ENCODE peak calls at places on chromosomes 6 and 20, in six cellular contexts. R, J, L, X, O and T are unnamed samples.

GRCh38 chr6:10383312-10384063 is 31.4 kb downstream of the TFAP2A start:
- DNase-seq in R (no peak), J (no peak), L (no peak), X (no peak), O (no peak), T (no peak)

GRCh38 chr20:49323622-49324238 is 45.9 kb upstream of the ZNFX1 start:
- DNase-seq in R (peak), J (peak), L (peak), X (peak), O (no peak), T (peak)

GRCh38 chr6:155090166-155090565 is 95.1 kb downstream of the TIAM2 start:
- DNase-seq in R (no peak), J (no peak), L (no peak), X (no peak), O (no peak), T (no peak)

GRCh38 chr20:61902213-61902869 is 163.3 kb downstream of the TAF4 start:
- DNase-seq in R (no peak), J (no peak), L (no peak), X (no peak), O (no peak), T (no peak)

GRCh38 chr6:105902401-105903031 is 183.6 kb upstream of the PRDM1 start:
- DNase-seq in R (peak), J (peak), L (no peak), X (no peak), O (no peak), T (peak)

GRCh38 chr6:157532963-157533362 is 152.0 kb downstream of the ZDHHC14 start:
- DNase-seq in R (no peak), J (no peak), L (no peak), X (no peak), O (no peak), T (no peak)

GRCh38 chr6:116616757-116617093 is 446 bp downstream of the RSPH4A start:
- DNase-seq in R (no peak), J (no peak), L (no peak), X (no peak), O (peak), T (peak)

GRCh38 chr6:19896580-19897010 is 59.4 kb downstream of the ID4 start:
- DNase-seq in R (no peak), J (no peak), L (no peak), X (no peak), O (no peak), T (no peak)

GRCh38 chr6:122476131-122476530 is 4.5 kb upstream of the SERINC1 start:
- DNase-seq in R (peak), J (peak), L (peak), X (peak), O (no peak), T (peak)

GRCh38 chr20:24364464-24364863 is 105.0 kb upstream of the SYNDIG1 start:
- DNase-seq in R (no peak), J (no peak), L (no peak), X (no peak), O (no peak), T (no peak)

GRCh38 chr6:90460067-90460466 is 126.8 kb downstream of the MAP3K7 start:
- DNase-seq in R (no peak), J (no peak), L (no peak), X (no peak), O (no peak), T (no peak)

GRCh38 chr6:4460595-4461475 is 315.4 kb upstream of the CDYL start:
- DNase-seq in R (peak), J (peak), L (peak), X (no peak), O (no peak), T (peak)

GRCh38 chr6:36351152-36351571 is 14.5 kb upstream of the BNIP5 start:
- DNase-seq in R (peak), J (peak), L (peak), X (no peak), O (no peak), T (peak)

GRCh38 chr6:9044426-9044825 is 609.1 kb upstream of the SLC35B3 start:
- DNase-seq in R (no peak), J (no peak), L (no peak), X (no peak), O (no peak), T (no peak)

GRCh38 chr20:6841128-6841527 is 73.6 kb downstream of the BMP2 start:
- DNase-seq in R (no peak), J (no peak), L (no peak), X (no peak), O (no peak), T (no peak)

GRCh38 chr6:169189227-169189626 is 64.4 kb downstream of the THBS2 start:
- DNase-seq in R (no peak), J (no peak), L (no peak), X (no peak), O (no peak), T (no peak)

GRCh38 chr20:51769941-51770615 is 1.9 kb upstream of the ATP9A start:
- DNase-seq in R (no peak), J (no peak), L (no peak), X (no peak), O (no peak), T (peak)

GRCh38 chr20:51616060-51616459 is 73.5 kb upstream of the NFATC2 start:
- DNase-seq in R (no peak), J (no peak), L (no peak), X (no peak), O (no peak), T (no peak)

GRCh38 chr6:80640176-80640575 is 533.7 kb downstream of the BCKDHB start:
- DNase-seq in R (no peak), J (no peak), L (no peak), X (no peak), O (no peak), T (peak)

GRCh38 chr6:158769696-158770446 is 49.3 kb downstream of the EZR start:
- DNase-seq in R (no peak), J (no peak), L (no peak), X (no peak), O (no peak), T (no peak)

GRCh38 chr6:42338573-42339218 is 113.0 kb downstream of the TRERF1 start:
- DNase-seq in R (peak), J (peak), L (peak), X (no peak), O (no peak), T (peak)

GRCh38 chr6:29461021-29461814 is 4.3 kb downstream of the OR2H1 start:
- DNase-seq in R (no peak), J (no peak), L (no peak), X (no peak), O (no peak), T (no peak)

GRCh38 chr20:3686867-3687321 is 5.1 kb upstream of the ADAM33 start:
- DNase-seq in R (peak), J (peak), L (peak), X (no peak), O (no peak), T (peak)

GRCh38 chr6:34696739-34697543 is at the start of gene ILRUN:
- DNase-seq in R (peak), J (peak), L (peak), X (peak), O (peak), T (peak)

GRCh38 chr20:5767493-5768098 is 17.4 kb downstream of the SHLD1 start:
- DNase-seq in R (no peak), J (no peak), L (no peak), X (no peak), O (no peak), T (no peak)

GRCh38 chr20:62752671-62753501 is 43.4 kb upstream of the MRGBP start:
- DNase-seq in R (no peak), J (no peak), L (no peak), X (no peak), O (no peak), T (no peak)

GRCh38 chr20:54153847-54154246 is 19.9 kb downstream of the CYP24A1 start:
- DNase-seq in R (no peak), J (no peak), L (no peak), X (no peak), O (no peak), T (no peak)

GRCh38 chr6:112086744-112087135 is 542 bp downstream of the TUBE1 start:
- DNase-seq in R (peak), J (peak), L (peak), X (peak), O (no peak), T (peak)

GRCh38 chr20:51142448-51142847 is 119.5 kb upstream of the KCNG1 start:
- DNase-seq in R (no peak), J (no peak), L (no peak), X (no peak), O (no peak), T (no peak)

GRCh38 chr6:150667977-150668716 is 68.5 kb downstream of the PLEKHG1 start:
- DNase-seq in R (peak), J (peak), L (peak), X (no peak), O (no peak), T (peak)

GRCh38 chr6:30752164-30752927 is 8.0 kb upstream of the IER3 start:
- DNase-seq in R (peak), J (peak), L (peak), X (no peak), O (no peak), T (peak)

GRCh38 chr20:61249626-61250025 is 2.4 kb upstream of the CDH4 start:
- DNase-seq in R (no peak), J (no peak), L (no peak), X (no peak), O (no peak), T (no peak)

GRCh38 chr6:163634514-163635171 is 220.1 kb downstream of the QKI start:
- DNase-seq in R (no peak), J (no peak), L (no peak), X (no peak), O (no peak), T (no peak)

GRCh38 chr6:112252571-112253504 is 1.5 kb downstream of the LAMA4 start:
- DNase-seq in R (peak), J (peak), L (peak), X (no peak), O (no peak), T (peak)

GRCh38 chr6:116922853-116923548 is 46.0 kb downstream of the RFX6 start:
- DNase-seq in R (no peak), J (no peak), L (no peak), X (no peak), O (no peak), T (no peak)

GRCh38 chr20:47535088-47535487 is 33.4 kb downstream of the NCOA3 start:
- DNase-seq in R (no peak), J (no peak), L (no peak), X (no peak), O (no peak), T (no peak)
- TF ChIP-seq CTCF in R (peak), J (no peak), L (no peak), X (peak), O (peak), T (no peak)

GRCh38 chr6:40183902-40184301 is 249.6 kb upstream of the MOCS1 start:
- DNase-seq in R (no peak), J (no peak), L (no peak), X (no peak), O (no peak), T (no peak)
- H3K4me3 ChIP-seq in R (no peak), J (no peak), L (no peak), X (no peak), O (no peak), T (no peak)

GRCh38 chr20:13692802-13693736 is 54.3 kb upstream of the TASP1 start:
- DNase-seq in R (no peak), J (no peak), L (no peak), X (no peak), O (no peak), T (no peak)

GRCh38 chr20:13690948-13691347 is 52.2 kb upstream of the TASP1 start:
- DNase-seq in R (no peak), J (no peak), L (no peak), X (no peak), O (no peak), T (no peak)

GRCh38 chr20:13694420-13695150 is 55.9 kb upstream of the TASP1 start:
- DNase-seq in R (no peak), J (peak), L (no peak), X (no peak), O (no peak), T (no peak)
- TF ChIP-seq CTCF in R (no peak), J (no peak), L (no peak), X (no peak), O (no peak), T (no peak)

GRCh38 chr20:39605908-39606307 is 643.8 kb downstream of the DHX35 start:
- DNase-seq in R (peak), J (no peak), L (no peak), X (no peak), O (no peak), T (no peak)
- H3K4me3 ChIP-seq in R (no peak), J (no peak), L (no peak), X (no peak), O (no peak), T (no peak)

GRCh38 chr6:704037-704436 is 11.1 kb upstream of the EXOC2 start:
- DNase-seq in R (no peak), J (no peak), L (peak), X (no peak), O (no peak), T (no peak)

GRCh38 chr6:703562-703961 is 10.6 kb upstream of the EXOC2 start:
- DNase-seq in R (no peak), J (no peak), L (no peak), X (no peak), O (no peak), T (no peak)

GRCh38 chr6:700490-700889 is 7.6 kb upstream of the EXOC2 start:
- DNase-seq in R (no peak), J (no peak), L (no peak), X (no peak), O (no peak), T (no peak)

GRCh38 chr6:701215-701614 is 8.3 kb upstream of the EXOC2 start:
- DNase-seq in R (no peak), J (no peak), L (no peak), X (no peak), O (no peak), T (no peak)

GRCh38 chr6:701696-702479 is 8.9 kb upstream of the EXOC2 start:
- DNase-seq in R (no peak), J (no peak), L (no peak), X (no peak), O (no peak), T (no peak)
- TF ChIP-seq CTCF in R (peak), J (no peak), L (peak), X (peak), O (peak), T (no peak)

DNA sequence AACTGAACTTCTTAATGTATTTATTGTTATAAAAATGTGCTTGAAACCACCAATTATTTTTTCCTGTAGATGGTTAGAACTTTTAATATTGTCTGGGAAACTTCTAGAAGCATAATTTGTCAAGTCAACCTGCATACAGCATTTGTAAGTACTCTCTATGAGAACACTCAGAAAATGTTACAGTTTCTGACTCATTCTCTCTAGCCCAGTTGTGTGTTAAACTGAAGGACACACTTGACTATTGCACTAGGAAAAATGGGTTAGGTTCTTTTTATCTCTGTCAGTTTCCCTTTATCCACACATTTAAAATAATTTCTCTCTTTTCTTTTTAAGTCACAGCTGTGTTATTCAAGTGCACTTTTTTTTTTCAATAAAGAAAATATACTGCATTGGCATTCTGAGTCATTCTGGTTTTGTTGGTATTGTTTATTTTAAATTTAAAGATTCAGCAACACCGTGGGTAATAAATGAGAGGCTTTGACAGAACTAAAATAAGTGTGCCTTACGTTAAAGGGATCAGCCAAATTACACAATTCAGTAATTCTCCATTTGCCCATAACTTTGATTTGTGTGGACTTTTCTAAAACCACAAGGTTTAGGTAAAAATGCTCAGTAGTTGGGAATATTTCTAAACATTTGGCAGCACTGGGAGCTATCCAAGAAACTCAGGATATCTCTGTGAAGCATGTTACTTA is 50.7 kb downstream of the OPN5 start:
- DNase-seq in R (peak), J (peak), L (peak), X (no peak), O (no peak), T (no peak)
- H3K4me3 ChIP-seq in R (no peak), J (no peak), L (no peak), X (no peak), O (no peak), T (no peak)